ENCODE peak calls at places on chromosome 1, in four cellular contexts. E, Y, U and M are unnamed samples.

GRCh38 chr1:224544276-224544675 is 71.8 kb upstream of the CNIH3 start:
- DNase-seq in E (peak), Y (no peak), U (no peak), M (no peak)

GRCh38 chr1:151989131-151989868 is 4.4 kb downstream of the S100A10 start:
- DNase-seq in E (peak), Y (no peak), U (peak), M (peak)

GRCh38 chr1:202221911-202222909 is 28.6 kb downstream of the LGR6 start:
- DNase-seq in E (no peak), Y (no peak), U (no peak), M (no peak)

GRCh38 chr1:64973061-64973647 is 6.8 kb upstream of the JAK1 start:
- DNase-seq in E (no peak), Y (no peak), U (no peak), M (no peak)

GRCh38 chr1:218585565-218586184 is 240.5 kb downstream of the TGFB2 start:
- DNase-seq in E (peak), Y (no peak), U (no peak), M (no peak)

GRCh38 chr1:55717111-55717510 is 501.9 kb upstream of the USP24 start:
- DNase-seq in E (peak), Y (no peak), U (no peak), M (no peak)

GRCh38 chr1:95547000-95547399 is 313.0 kb downstream of the RWDD3 start:
- DNase-seq in E (no peak), Y (no peak), U (no peak), M (no peak)

GRCh38 chr1:106926748-106927582 is 129.5 kb upstream of the PRMT6 start:
- DNase-seq in E (no peak), Y (no peak), U (no peak), M (no peak)

GRCh38 chr1:59230622-59231021 is 66.3 kb upstream of the FGGY start:
- DNase-seq in E (peak), Y (no peak), U (no peak), M (no peak)

GRCh38 chr1:155166373-155167165 is 6.5 kb downstream of the KRTCAP2 start:
- DNase-seq in E (no peak), Y (no peak), U (peak), M (peak)

GRCh38 chr1:231332761-231333160 is 4.9 kb downstream of the EXOC8 start:
- DNase-seq in E (no peak), Y (no peak), U (no peak), M (no peak)
- H3K4me3 ChIP-seq in E (peak), Y (no peak), U (no peak), M (no peak)

GRCh38 chr1:217048104-217048707 is 325.0 kb upstream of the ESRRG start:
- DNase-seq in E (no peak), Y (no peak), U (no peak), M (no peak)
- TF ChIP-seq CTCF in E (no peak), Y (no peak), U (no peak), M (no peak)

GRCh38 chr1:207309775-207310273 is 11.7 kb upstream of the CD55 start:
- DNase-seq in E (peak), Y (no peak), U (no peak), M (no peak)
- H3K4me3 ChIP-seq in E (peak), Y (peak), U (no peak), M (no peak)

GRCh38 chr1:10309240-10310011 is 89.4 kb upstream of the PGD start:
- DNase-seq in E (no peak), Y (no peak), U (no peak), M (no peak)
- TF ChIP-seq CTCF in E (no peak), Y (no peak), U (no peak), M (no peak)

GRCh38 chr1:236064674-236065508 is at the start of gene NID1:
- DNase-seq in E (peak), Y (peak), U (peak), M (peak)
- H3K4me3 ChIP-seq in E (peak), Y (peak), U (peak), M (peak)

GRCh38 chr1:32351859-32352745 is 10.2 kb downstream of the FAM229A start:
- DNase-seq in E (peak), Y (no peak), U (peak), M (peak)
- TF ChIP-seq CTCF in E (no peak), Y (no peak), U (no peak), M (no peak)

GRCh38 chr1:35561972-35562680 is 4.5 kb downstream of the NCDN start:
- DNase-seq in E (no peak), Y (no peak), U (no peak), M (no peak)
- H3K4me3 ChIP-seq in E (no peak), Y (no peak), U (no peak), M (no peak)

GRCh38 chr1:117284408-117285215 is 73.9 kb upstream of the VTCN1 start:
- DNase-seq in E (peak), Y (no peak), U (no peak), M (no peak)
- TF ChIP-seq CTCF in E (peak), Y (no peak), U (peak), M (no peak)

DNA sequence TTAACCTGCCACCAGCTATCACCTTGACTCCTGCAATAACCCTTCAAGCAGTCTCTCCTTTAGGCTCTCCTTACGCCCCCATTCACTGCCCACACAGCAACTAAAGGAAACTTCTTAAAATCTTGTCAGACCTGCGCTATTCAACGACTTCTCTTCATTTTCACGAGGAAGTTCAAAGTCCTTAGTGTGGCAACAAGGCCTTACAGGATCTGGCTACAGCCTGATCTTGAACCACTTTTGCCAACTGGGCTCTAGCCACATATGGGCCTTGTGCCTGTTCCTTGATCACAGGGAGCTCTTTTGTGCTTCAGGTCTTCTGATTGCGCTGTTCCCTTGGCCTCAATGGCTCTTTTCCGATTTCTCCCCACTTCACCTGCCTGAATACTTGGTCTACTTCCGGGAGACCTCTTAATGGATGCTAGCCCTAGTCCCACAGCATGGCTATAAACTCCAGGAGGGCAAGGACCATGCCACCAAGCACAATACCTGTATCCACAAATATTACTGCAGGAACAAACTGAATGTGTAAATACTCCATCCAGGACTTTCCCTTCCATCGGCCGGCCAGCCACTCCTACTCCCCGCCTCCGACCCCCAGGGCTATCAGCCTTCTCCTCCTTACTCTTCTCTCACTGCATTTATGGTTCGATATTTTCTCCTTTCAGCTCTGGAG is 2.3 kb upstream of the CTNNBIP1 start:
- DNase-seq in E (no peak), Y (no peak), U (no peak), M (peak)
- H3K4me3 ChIP-seq in E (no peak), Y (no peak), U (no peak), M (no peak)